ENCODE peak calls at places on chromosomes 16 and 17, in five cellular contexts. W is activated CD4-positive, CD25-positive, alpha-beta regulatory T cell; K is HTR-8/SVneo; V is CD4-positive, CD25-positive, alpha-beta regulatory T cell; Q is suprapubic skin. I is an unnamed sample.

GRCh38 chr16:54672500-54672899 is 258.2 kb upstream of the IRX5 start:
- DNase-seq in W (no peak), K (no peak), V (no peak), Q (no peak), I (no peak)

GRCh38 chr17:2593846-2594656 is 597 bp downstream of the PAFAH1B1 start:
- DNase-seq in W (peak), K (peak), V (peak), Q (peak), I (no peak)

GRCh38 chr17:2847601-2848255 is 51.5 kb downstream of the RAP1GAP2 start:
- DNase-seq in W (no peak), K (no peak), V (no peak), Q (no peak), I (no peak)

GRCh38 chr17:37661372-37662014 is 18.2 kb upstream of the DDX52 start:
- DNase-seq in W (no peak), K (no peak), V (no peak), Q (no peak), I (no peak)

GRCh38 chr16:70437017-70437581 is 1.8 kb downstream of the ST3GAL2 start:
- DNase-seq in W (no peak), K (peak), V (no peak), Q (no peak), I (peak)

GRCh38 chr17:2449486-2449885 is 48.6 kb upstream of the MNT start:
- DNase-seq in W (no peak), K (no peak), V (no peak), Q (no peak), I (no peak)

GRCh38 chr16:71626018-71626857 is at the start of gene MARVELD3:
- DNase-seq in W (no peak), K (peak), V (peak), Q (no peak), I (no peak)

GRCh38 chr17:82438401-82439193 is 12.0 kb downstream of the CYBC1 start:
- DNase-seq in W (no peak), K (no peak), V (no peak), Q (no peak), I (no peak)

GRCh38 chr16:15592324-15592723 is 50.6 kb downstream of the MARF1 start:
- DNase-seq in W (no peak), K (no peak), V (peak), Q (no peak), I (no peak)

GRCh38 chr16:7268182-7268581 is 64.5 kb upstream of the RBFOX1 start:
- DNase-seq in W (no peak), K (no peak), V (peak), Q (no peak), I (no peak)

GRCh38 chr17:49749730-49750129 is 14.2 kb downstream of the FAM117A start:
- DNase-seq in W (no peak), K (no peak), V (no peak), Q (no peak), I (no peak)

GRCh38 chr17:54781389-54781788 is 119.3 kb upstream of the TOM1L1 start:
- DNase-seq in W (no peak), K (no peak), V (no peak), Q (no peak), I (no peak)

GRCh38 chr16:73154063-73154870 is 106.3 kb upstream of the ZFHX3 start:
- DNase-seq in W (no peak), K (no peak), V (no peak), Q (no peak), I (no peak)

GRCh38 chr16:5354645-5355044 is 257.1 kb upstream of the EEF2KMT start:
- DNase-seq in W (no peak), K (no peak), V (no peak), Q (no peak), I (no peak)

GRCh38 chr17:65176646-65177409 is 39.7 kb downstream of the RGS9 start:
- DNase-seq in W (no peak), K (no peak), V (no peak), Q (no peak), I (no peak)

GRCh38 chr17:49843774-49844350 is 4.0 kb downstream of the TAC4 start:
- DNase-seq in W (no peak), K (no peak), V (peak), Q (no peak), I (no peak)

GRCh38 chr16:23296994-23297393 is 5.1 kb upstream of the SCNN1B start:
- DNase-seq in W (no peak), K (no peak), V (peak), Q (no peak), I (no peak)

GRCh38 chr17:42830971-42831370 is 2.2 kb upstream of the PSME3 start:
- DNase-seq in W (no peak), K (no peak), V (no peak), Q (no peak), I (no peak)

GRCh38 chr16:81327483-81328196 is 12.9 kb downstream of the GAN start:
- DNase-seq in W (no peak), K (no peak), V (no peak), Q (no peak), I (no peak)

GRCh38 chr17:74390680-74391653 is 23.7 kb downstream of the GPR142 start:
- DNase-seq in W (no peak), K (no peak), V (no peak), Q (no peak), I (no peak)

GRCh38 chr16:48383204-48383876 is 1.9 kb downstream of the SIAH1 start:
- DNase-seq in W (no peak), K (no peak), V (no peak), Q (no peak), I (no peak)

GRCh38 chr17:29175349-29175748 is 4.8 kb downstream of the MYO18A start:
- DNase-seq in W (no peak), K (no peak), V (no peak), Q (no peak), I (no peak)

GRCh38 chr16:68752602-68753001 is 15.5 kb downstream of the CDH1 start:
- DNase-seq in W (no peak), K (no peak), V (peak), Q (no peak), I (no peak)

GRCh38 chr17:75512946-75513666 is 2.2 kb downstream of the CASKIN2 start:
- DNase-seq in W (no peak), K (no peak), V (no peak), Q (no peak), I (no peak)

GRCh38 chr17:81832608-81833159 is 407 bp downstream of the MCRIP1 start:
- DNase-seq in W (peak), K (peak), V (peak), Q (no peak), I (no peak)

GRCh38 chr17:8158267-8159031 is 4.3 kb downstream of the VAMP2 start:
- DNase-seq in W (peak), K (peak), V (peak), Q (peak), I (peak)

GRCh38 chr17:39679521-39680192 is 8.2 kb downstream of the PGAP3 start:
- DNase-seq in W (no peak), K (no peak), V (peak), Q (no peak), I (no peak)

GRCh38 chr16:11302977-11303376 is 21.8 kb upstream of the PRM1 start:
- DNase-seq in W (no peak), K (no peak), V (no peak), Q (no peak), I (no peak)